ENCODE peak calls at places on chromosome 5, in four cellular contexts. One of them, this sample, is unnamed.
A peak's percentile ranks its signal among the peaks of the same experiment; 100 is the strongest.

GRCh38 chr5:154714271-154714986 is 40.7 kb upstream of the LARP1 start:
- DNase-seq in WTC11: no peak
- DNase-seq in GM12878: peak; percentile 32
- DNase-seq in K562: no peak
- DNase-seq in this sample: peak; percentile 66

GRCh38 chr5:124025306-124025705 is 513.3 kb downstream of the CSNK1G3 start:
- DNase-seq in WTC11: no peak
- DNase-seq in GM12878: no peak
- DNase-seq in K562: no peak
- DNase-seq in this sample: no peak

GRCh38 chr5:143495823-143496275 is 92.4 kb upstream of the NR3C1 start:
- DNase-seq in WTC11: no peak
- DNase-seq in GM12878: no peak
- DNase-seq in K562: no peak
- DNase-seq in this sample: no peak

GRCh38 chr5:32522429-32523143 is 62.8 kb upstream of the SUB1 start:
- DNase-seq in WTC11: no peak
- DNase-seq in GM12878: no peak
- DNase-seq in K562: no peak
- DNase-seq in this sample: no peak

GRCh38 chr5:112776301-112776856 is 38.7 kb downstream of the APC start:
- DNase-seq in WTC11: no peak
- DNase-seq in GM12878: no peak
- DNase-seq in K562: no peak
- DNase-seq in this sample: no peak

GRCh38 chr5:135210286-135211055 is 176.4 kb upstream of the PITX1 start:
- DNase-seq in WTC11: no peak
- DNase-seq in GM12878: no peak
- DNase-seq in K562: no peak
- DNase-seq in this sample: no peak

GRCh38 chr5:29796018-29796417 is 1397.5 kb upstream of the CDH6 start:
- DNase-seq in WTC11: no peak
- DNase-seq in GM12878: no peak
- DNase-seq in K562: peak; percentile 84
- DNase-seq in this sample: no peak

GRCh38 chr5:90037646-90038045 is 371.9 kb downstream of the CETN3 start:
- DNase-seq in WTC11: no peak
- DNase-seq in GM12878: no peak
- DNase-seq in K562: peak; percentile 1
- DNase-seq in this sample: no peak

GRCh38 chr5:3845249-3845648 is 249.6 kb downstream of the IRX1 start:
- DNase-seq in WTC11: no peak
- DNase-seq in GM12878: no peak
- DNase-seq in K562: no peak
- DNase-seq in this sample: peak; percentile 7

GRCh38 chr5:151079838-151080619 is 805 bp downstream of the TNIP1 start:
- DNase-seq in WTC11: no peak
- DNase-seq in GM12878: no peak
- DNase-seq in K562: peak; percentile 59
- DNase-seq in this sample: no peak
- TF ChIP-seq CREM in WTC11: no peak
- TF ChIP-seq CREM in GM12878: peak; percentile 21
- TF ChIP-seq CREM in K562: peak; percentile 69
- TF ChIP-seq CREM in this sample: no peak

DNA sequence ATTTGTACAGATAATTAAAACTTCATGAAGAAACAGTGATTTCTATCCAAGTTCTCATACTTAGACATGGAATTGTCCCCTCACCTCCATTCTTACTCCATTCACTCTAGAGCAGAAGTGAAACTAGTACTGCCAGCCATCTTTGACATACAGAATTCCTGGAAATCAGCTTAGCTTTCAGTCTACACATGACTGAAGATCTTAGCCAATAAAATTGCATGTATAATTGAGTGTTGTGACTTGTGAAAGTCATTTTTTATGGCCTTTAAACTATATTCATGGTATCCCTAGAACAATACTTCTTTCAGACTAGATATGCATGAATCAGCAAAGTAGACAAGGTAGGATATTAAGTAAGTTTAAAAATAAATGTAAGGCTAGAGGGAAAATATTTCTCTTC is 705.2 kb upstream of the ZNF608 start:
- DNase-seq in WTC11: no peak
- DNase-seq in GM12878: no peak
- DNase-seq in K562: no peak
- DNase-seq in this sample: no peak
- TF ChIP-seq CREM in WTC11: no peak
- TF ChIP-seq CREM in GM12878: no peak
- TF ChIP-seq CREM in K562: no peak
- TF ChIP-seq CREM in this sample: no peak

GRCh38 chr5:73031839-73032238 is 76.0 kb downstream of the FCHO2 start:
- DNase-seq in WTC11: no peak
- DNase-seq in GM12878: no peak
- DNase-seq in K562: peak; percentile 12
- DNase-seq in this sample: no peak
- TF ChIP-seq CREM in WTC11: no peak
- TF ChIP-seq CREM in GM12878: no peak
- TF ChIP-seq CREM in K562: no peak
- TF ChIP-seq CREM in this sample: no peak

GRCh38 chr5:176743136-176743827 is 67.1 kb upstream of the UNC5A start:
- DNase-seq in WTC11: peak; percentile 61
- DNase-seq in GM12878: no peak
- DNase-seq in K562: no peak
- DNase-seq in this sample: no peak
- TF ChIP-seq CREM in WTC11: no peak
- TF ChIP-seq CREM in GM12878: no peak
- TF ChIP-seq CREM in K562: no peak
- TF ChIP-seq CREM in this sample: no peak

DNA sequence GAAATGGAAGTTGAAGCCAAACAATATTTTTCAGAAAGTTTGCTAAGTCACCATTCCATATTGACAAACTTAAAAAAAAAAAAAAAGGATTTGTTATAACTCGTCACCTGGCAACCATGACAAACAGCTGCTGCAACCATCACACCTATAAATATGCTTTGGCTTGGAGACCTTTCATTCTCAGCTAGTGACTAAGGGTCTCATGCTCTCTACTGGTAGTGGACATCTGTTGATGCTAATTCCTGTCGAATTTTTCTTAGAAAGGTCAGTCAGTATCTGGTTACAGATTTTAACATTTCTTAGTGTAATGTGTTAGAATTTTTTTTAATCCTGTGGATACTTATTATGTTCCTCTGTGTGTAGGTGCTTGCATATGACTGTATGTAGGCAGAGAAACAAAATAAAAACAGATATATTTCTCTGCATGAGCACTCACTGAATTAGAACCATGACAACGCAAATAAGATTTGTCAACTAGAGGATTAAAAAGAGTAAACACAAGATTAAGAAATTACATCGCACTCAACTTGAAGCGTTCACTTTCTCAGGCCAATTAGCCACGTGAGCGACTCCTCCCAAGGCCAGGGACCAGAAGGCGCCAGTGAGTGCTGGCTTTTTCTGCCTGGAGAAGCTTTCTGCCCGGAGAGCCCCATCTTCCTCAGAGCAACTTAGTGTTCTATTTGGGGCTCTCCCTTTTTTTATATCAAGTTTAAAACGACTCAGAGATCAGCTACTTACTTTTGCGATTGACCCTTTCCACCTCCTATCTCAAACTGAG is 27.0 kb upstream of the ZNF622 start:
- DNase-seq in WTC11: no peak
- DNase-seq in GM12878: no peak
- DNase-seq in K562: no peak
- DNase-seq in this sample: no peak
- TF ChIP-seq CREM in WTC11: no peak
- TF ChIP-seq CREM in GM12878: no peak
- TF ChIP-seq CREM in K562: no peak
- TF ChIP-seq CREM in this sample: no peak

GRCh38 chr5:657570-657969 is 35.6 kb downstream of the TPPP start:
- DNase-seq in WTC11: no peak
- DNase-seq in GM12878: no peak
- DNase-seq in K562: peak; percentile 88
- DNase-seq in this sample: no peak
- TF ChIP-seq CREM in WTC11: no peak
- TF ChIP-seq CREM in GM12878: no peak
- TF ChIP-seq CREM in K562: peak; percentile 85
- TF ChIP-seq CREM in this sample: no peak

This sample was measured in HepG2.